ENCODE peak calls at places on chromosomes 5 and 9, in six cellular contexts. One of them, this sample, is unnamed.

GRCh38 chr5:133944263-133945230 is 23.9 kb downstream of the C5orf15 start:
- DNase-seq in OCI-LY7: peak
- DNase-seq in MM.1S: peak
- DNase-seq in neural progenitor cell: peak
- DNase-seq in HCT116: peak
- DNase-seq in hepatocyte: peak
- DNase-seq in this sample: peak

GRCh38 chr5:55222819-55223124 is 4.3 kb downstream of the MCIDAS start:
- DNase-seq in OCI-LY7: no peak
- DNase-seq in HCT116: no peak
- DNase-seq in neural progenitor cell: no peak
- DNase-seq in hepatocyte: no peak
- DNase-seq in MM.1S: no peak
- DNase-seq in this sample: no peak

GRCh38 chr9:106799146-106799545 is 63.8 kb upstream of the ZNF462 start:
- DNase-seq in hepatocyte: no peak
- DNase-seq in MM.1S: no peak
- DNase-seq in HCT116: no peak
- DNase-seq in neural progenitor cell: no peak
- DNase-seq in OCI-LY7: no peak
- DNase-seq in this sample: peak

GRCh38 chr5:36887532-36887931 is 11.0 kb downstream of the NIPBL start:
- DNase-seq in HCT116: no peak
- DNase-seq in MM.1S: no peak
- DNase-seq in OCI-LY7: no peak
- DNase-seq in hepatocyte: no peak
- DNase-seq in neural progenitor cell: no peak
- DNase-seq in this sample: no peak

GRCh38 chr5:141848771-141849370 is 29.3 kb downstream of the PCDH1 start:
- DNase-seq in OCI-LY7: peak
- DNase-seq in hepatocyte: peak
- DNase-seq in neural progenitor cell: no peak
- DNase-seq in HCT116: no peak
- DNase-seq in MM.1S: peak
- DNase-seq in this sample: peak

GRCh38 chr9:36008774-36009300 is 27.9 kb upstream of the RECK start:
- DNase-seq in neural progenitor cell: peak
- DNase-seq in HCT116: peak
- DNase-seq in OCI-LY7: peak
- DNase-seq in MM.1S: peak
- DNase-seq in hepatocyte: peak
- DNase-seq in this sample: peak

GRCh38 chr9:123710299-123710698 is 219.6 kb downstream of the DENND1A start:
- DNase-seq in neural progenitor cell: no peak
- DNase-seq in OCI-LY7: no peak
- DNase-seq in MM.1S: no peak
- DNase-seq in hepatocyte: no peak
- DNase-seq in HCT116: no peak
- DNase-seq in this sample: no peak

GRCh38 chr5:76363385-76364261 is 39.5 kb upstream of the IQGAP2 start:
- DNase-seq in OCI-LY7: peak
- DNase-seq in HCT116: no peak
- DNase-seq in hepatocyte: no peak
- DNase-seq in MM.1S: no peak
- DNase-seq in neural progenitor cell: no peak
- DNase-seq in this sample: no peak

GRCh38 chr5:79448336-79448735 is 65.6 kb downstream of the HOMER1 start:
- DNase-seq in MM.1S: no peak
- DNase-seq in HCT116: no peak
- DNase-seq in neural progenitor cell: no peak
- DNase-seq in hepatocyte: no peak
- DNase-seq in OCI-LY7: no peak
- DNase-seq in this sample: no peak

GRCh38 chr5:633521-633955 is 21.4 kb downstream of the CEP72 start:
- DNase-seq in MM.1S: no peak
- DNase-seq in OCI-LY7: no peak
- DNase-seq in HCT116: no peak
- DNase-seq in hepatocyte: no peak
- DNase-seq in neural progenitor cell: peak
- DNase-seq in this sample: peak

GRCh38 chr5:177442066-177442836 is 4.4 kb upstream of the PRR7 start:
- DNase-seq in hepatocyte: no peak
- DNase-seq in OCI-LY7: no peak
- DNase-seq in neural progenitor cell: no peak
- DNase-seq in HCT116: no peak
- DNase-seq in MM.1S: no peak
- DNase-seq in this sample: no peak

GRCh38 chr9:113488490-113488889 is 25.0 kb downstream of the RGS3 start:
- DNase-seq in HCT116: no peak
- DNase-seq in MM.1S: no peak
- DNase-seq in hepatocyte: no peak
- DNase-seq in OCI-LY7: no peak
- DNase-seq in neural progenitor cell: no peak
- DNase-seq in this sample: no peak

GRCh38 chr9:16720386-16720785 is 150.1 kb downstream of the BNC2 start:
- DNase-seq in HCT116: no peak
- DNase-seq in hepatocyte: no peak
- DNase-seq in OCI-LY7: no peak
- DNase-seq in neural progenitor cell: no peak
- DNase-seq in MM.1S: no peak
- DNase-seq in this sample: no peak

GRCh38 chr9:16716631-16717030 is 153.8 kb downstream of the BNC2 start:
- DNase-seq in MM.1S: no peak
- DNase-seq in neural progenitor cell: no peak
- DNase-seq in hepatocyte: no peak
- DNase-seq in HCT116: no peak
- DNase-seq in OCI-LY7: no peak
- DNase-seq in this sample: no peak

GRCh38 chr9:16719921-16720320 is 150.5 kb downstream of the BNC2 start:
- DNase-seq in MM.1S: no peak
- DNase-seq in neural progenitor cell: no peak
- DNase-seq in HCT116: no peak
- DNase-seq in hepatocyte: no peak
- DNase-seq in OCI-LY7: no peak
- DNase-seq in this sample: no peak

GRCh38 chr9:16718296-16718695 is 152.2 kb downstream of the BNC2 start:
- DNase-seq in neural progenitor cell: no peak
- DNase-seq in MM.1S: no peak
- DNase-seq in HCT116: no peak
- DNase-seq in OCI-LY7: no peak
- DNase-seq in hepatocyte: no peak
- DNase-seq in this sample: no peak

GRCh38 chr9:16718952-16719351 is 151.5 kb downstream of the BNC2 start:
- DNase-seq in HCT116: no peak
- DNase-seq in neural progenitor cell: no peak
- DNase-seq in MM.1S: no peak
- DNase-seq in hepatocyte: no peak
- DNase-seq in OCI-LY7: no peak
- DNase-seq in this sample: no peak
- H3K4me2 ChIP-seq in HCT116: no peak
- H3K4me2 ChIP-seq in neural progenitor cell: no peak
- H3K4me2 ChIP-seq in MM.1S: no peak
- H3K4me2 ChIP-seq in hepatocyte: no peak
- H3K4me2 ChIP-seq in OCI-LY7: no peak
- H3K4me2 ChIP-seq in this sample: peak

GRCh38 chr9:8895498-8896224 is 1096.1 kb upstream of the DMAC1 start:
- DNase-seq in OCI-LY7: peak
- DNase-seq in neural progenitor cell: peak
- DNase-seq in HCT116: no peak
- DNase-seq in MM.1S: peak
- DNase-seq in hepatocyte: peak
- DNase-seq in this sample: peak
- TF ChIP-seq EZH2phosphoT487 in OCI-LY7: no peak
- TF ChIP-seq EZH2phosphoT487 in neural progenitor cell: no peak
- TF ChIP-seq EZH2phosphoT487 in HCT116: no peak
- TF ChIP-seq EZH2phosphoT487 in MM.1S: no peak
- TF ChIP-seq EZH2phosphoT487 in hepatocyte: no peak
- TF ChIP-seq EZH2phosphoT487 in this sample: no peak

GRCh38 chr9:33167084-33167948 is at the start of gene B4GALT1:
- DNase-seq in HCT116: peak
- DNase-seq in hepatocyte: peak
- DNase-seq in OCI-LY7: peak
- DNase-seq in MM.1S: peak
- DNase-seq in neural progenitor cell: peak
- DNase-seq in this sample: peak
- TF ChIP-seq CTCF in HCT116: no peak
- TF ChIP-seq CTCF in hepatocyte: no peak
- TF ChIP-seq CTCF in OCI-LY7: peak
- TF ChIP-seq CTCF in MM.1S: no peak
- TF ChIP-seq CTCF in neural progenitor cell: no peak
- TF ChIP-seq CTCF in this sample: no peak

GRCh38 chr9:114798793-114799427 is 6.9 kb downstream of the TNFSF15 start:
- DNase-seq in MM.1S: no peak
- DNase-seq in hepatocyte: no peak
- DNase-seq in HCT116: no peak
- DNase-seq in neural progenitor cell: no peak
- DNase-seq in OCI-LY7: no peak
- DNase-seq in this sample: no peak
- H3K4me2 ChIP-seq in MM.1S: no peak
- H3K4me2 ChIP-seq in hepatocyte: peak
- H3K4me2 ChIP-seq in HCT116: no peak
- H3K4me2 ChIP-seq in neural progenitor cell: no peak
- H3K4me2 ChIP-seq in OCI-LY7: no peak
- H3K4me2 ChIP-seq in this sample: no peak

GRCh38 chr5:11426442-11426841 is 477.8 kb downstream of the CTNND2 start:
- DNase-seq in OCI-LY7: no peak
- DNase-seq in hepatocyte: no peak
- DNase-seq in HCT116: no peak
- DNase-seq in MM.1S: no peak
- DNase-seq in neural progenitor cell: no peak
- DNase-seq in this sample: no peak
- TF ChIP-seq EZH2phosphoT487 in OCI-LY7: no peak
- TF ChIP-seq EZH2phosphoT487 in hepatocyte: no peak
- TF ChIP-seq EZH2phosphoT487 in HCT116: no peak
- TF ChIP-seq EZH2phosphoT487 in MM.1S: no peak
- TF ChIP-seq EZH2phosphoT487 in neural progenitor cell: no peak
- TF ChIP-seq EZH2phosphoT487 in this sample: no peak

GRCh38 chr5:131812371-131813160 is 15.7 kb upstream of the FNIP1 start:
- DNase-seq in OCI-LY7: no peak
- DNase-seq in HCT116: no peak
- DNase-seq in MM.1S: no peak
- DNase-seq in hepatocyte: no peak
- DNase-seq in neural progenitor cell: no peak
- DNase-seq in this sample: no peak

GRCh38 chr5:131814990-131815389 is 18.2 kb upstream of the FNIP1 start:
- DNase-seq in hepatocyte: peak
- DNase-seq in neural progenitor cell: no peak
- DNase-seq in MM.1S: no peak
- DNase-seq in OCI-LY7: no peak
- DNase-seq in HCT116: peak
- DNase-seq in this sample: peak

GRCh38 chr5:131810510-131811249 is 13.9 kb upstream of the FNIP1 start:
- DNase-seq in neural progenitor cell: peak
- DNase-seq in hepatocyte: peak
- DNase-seq in OCI-LY7: peak
- DNase-seq in HCT116: peak
- DNase-seq in MM.1S: peak
- DNase-seq in this sample: peak
- TF ChIP-seq CTCF in neural progenitor cell: peak
- TF ChIP-seq CTCF in hepatocyte: peak
- TF ChIP-seq CTCF in OCI-LY7: peak
- TF ChIP-seq CTCF in HCT116: peak
- TF ChIP-seq CTCF in MM.1S: peak
- TF ChIP-seq CTCF in this sample: peak

DNA sequence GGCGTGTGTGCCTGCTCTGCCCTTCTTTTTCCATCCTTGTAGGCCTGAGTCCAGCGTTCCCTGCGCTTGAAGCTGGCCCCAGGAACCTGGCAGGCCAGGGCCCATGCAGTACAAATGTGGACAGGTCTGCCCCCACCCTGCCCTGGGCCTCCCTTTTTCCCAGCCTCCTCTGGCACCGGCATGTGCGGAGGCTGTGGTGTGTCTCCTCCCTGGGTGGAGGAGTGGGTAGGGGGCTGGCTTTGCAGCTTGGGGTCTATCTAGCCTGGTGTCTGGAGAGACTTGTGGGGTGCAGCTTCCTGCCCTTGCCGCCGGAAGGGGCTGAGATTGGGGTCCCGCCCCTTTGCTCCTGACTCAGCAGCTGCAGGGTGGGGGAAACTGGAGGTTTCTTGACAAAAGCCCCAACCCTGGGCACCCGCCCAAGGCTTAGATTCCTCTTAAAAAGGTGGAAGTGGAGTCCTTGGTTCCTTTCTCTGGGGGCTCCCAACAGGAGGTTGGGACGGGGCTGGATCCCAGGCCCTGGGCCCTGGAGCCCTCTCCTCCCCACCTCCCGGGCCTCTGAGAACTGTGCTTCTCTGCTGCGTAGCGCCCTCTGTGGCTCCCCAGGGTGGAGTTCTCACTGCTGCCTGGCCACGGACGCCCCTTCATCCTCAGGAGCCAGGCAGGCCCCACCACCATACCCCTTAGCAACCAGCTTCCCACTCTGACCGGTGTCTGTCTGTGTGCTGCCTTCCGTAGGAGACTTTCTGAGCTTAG is 18.0 kb downstream of the RXRA start:
- DNase-seq in HCT116: no peak
- DNase-seq in OCI-LY7: no peak
- DNase-seq in neural progenitor cell: no peak
- DNase-seq in MM.1S: no peak
- DNase-seq in hepatocyte: no peak
- DNase-seq in this sample: peak
- H3K4me2 ChIP-seq in HCT116: no peak
- H3K4me2 ChIP-seq in OCI-LY7: no peak
- H3K4me2 ChIP-seq in neural progenitor cell: no peak
- H3K4me2 ChIP-seq in MM.1S: no peak
- H3K4me2 ChIP-seq in hepatocyte: no peak
- H3K4me2 ChIP-seq in this sample: no peak

GRCh38 chr9:89579741-89580395 is 24.9 kb upstream of the GADD45G start:
- DNase-seq in HCT116: no peak
- DNase-seq in MM.1S: no peak
- DNase-seq in hepatocyte: no peak
- DNase-seq in OCI-LY7: no peak
- DNase-seq in neural progenitor cell: no peak
- DNase-seq in this sample: no peak
- TF ChIP-seq EZH2phosphoT487 in HCT116: no peak
- TF ChIP-seq EZH2phosphoT487 in MM.1S: no peak
- TF ChIP-seq EZH2phosphoT487 in hepatocyte: no peak
- TF ChIP-seq EZH2phosphoT487 in OCI-LY7: no peak
- TF ChIP-seq EZH2phosphoT487 in neural progenitor cell: no peak
- TF ChIP-seq EZH2phosphoT487 in this sample: no peak

DNA sequence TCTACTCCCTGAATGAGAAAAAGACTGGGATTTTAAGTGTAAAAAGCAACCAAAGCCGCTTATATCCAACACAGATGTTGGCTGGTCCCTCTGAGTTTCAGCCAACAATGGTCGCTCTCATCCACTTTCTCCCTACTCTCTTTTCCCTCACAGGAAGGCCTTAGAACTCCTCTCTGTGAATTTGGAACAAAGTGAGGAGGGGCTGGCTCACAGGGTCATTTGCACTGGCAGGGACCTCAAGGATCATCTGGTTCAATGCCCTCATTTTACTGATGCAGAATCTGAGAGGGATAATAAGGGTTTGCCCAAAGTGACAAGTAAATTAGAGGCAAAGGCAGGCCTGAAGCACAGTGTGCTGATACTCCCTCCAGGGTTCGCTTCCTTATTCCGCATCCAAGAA is 63.9 kb downstream of the DPYSL3 start:
- DNase-seq in MM.1S: no peak
- DNase-seq in HCT116: no peak
- DNase-seq in hepatocyte: no peak
- DNase-seq in neural progenitor cell: peak
- DNase-seq in OCI-LY7: no peak
- DNase-seq in this sample: no peak
- TF ChIP-seq CTCF in MM.1S: no peak
- TF ChIP-seq CTCF in HCT116: no peak
- TF ChIP-seq CTCF in hepatocyte: no peak
- TF ChIP-seq CTCF in neural progenitor cell: no peak
- TF ChIP-seq CTCF in OCI-LY7: no peak
- TF ChIP-seq CTCF in this sample: no peak

GRCh38 chr5:158119852-158120708 is 261.1 kb upstream of the CLINT1 start:
- DNase-seq in neural progenitor cell: no peak
- DNase-seq in OCI-LY7: no peak
- DNase-seq in HCT116: no peak
- DNase-seq in MM.1S: no peak
- DNase-seq in hepatocyte: no peak
- DNase-seq in this sample: no peak
- H3K4me2 ChIP-seq in neural progenitor cell: no peak
- H3K4me2 ChIP-seq in OCI-LY7: no peak
- H3K4me2 ChIP-seq in HCT116: no peak
- H3K4me2 ChIP-seq in MM.1S: no peak
- H3K4me2 ChIP-seq in hepatocyte: no peak
- H3K4me2 ChIP-seq in this sample: no peak

This sample was measured in GM23338.